ENCODE peak calls at places on chromosome 7, in eight cellular contexts. L is hypothalamus; J is brain microvascular endothelial cell; O is RWPE1; A is activated naive CD4-positive, alpha-beta T cell treated with anti-CD3 and anti-CD28 coated beads for 36 hours; I is activated CD8-positive, alpha-beta T cell treated with anti-CD3 and anti-CD28 coated beads for 36 hours; R is uterus; B is ACHN. V is an unnamed sample.

GRCh38 chr7:119982884-119983283 is 290.1 kb upstream of the KCND2 start:
- DNase-seq in R (no peak), I (no peak), O (no peak), B (no peak), A (no peak), J (no peak), L (no peak), V (no peak)

GRCh38 chr7:1767524-1767923 is 97.4 kb downstream of the ELFN1 start:
- DNase-seq in I (no peak), J (no peak), L (no peak), O (no peak), A (no peak), R (no peak), B (no peak), V (no peak)

GRCh38 chr7:36283711-36284130 is 105.9 kb upstream of the ANLN start:
- DNase-seq in J (no peak), A (no peak), I (peak), L (peak), O (no peak), B (no peak), R (no peak), V (peak)

GRCh38 chr7:20033621-20034200 is 183.5 kb downstream of the MACC1 start:
- DNase-seq in O (no peak), B (no peak), I (no peak), A (no peak), L (no peak), R (peak), J (peak), V (no peak)

GRCh38 chr7:93310346-93310745 is 78.2 kb downstream of the VPS50 start:
- DNase-seq in O (no peak), A (no peak), J (no peak), I (no peak), B (no peak), L (no peak), R (no peak), V (no peak)

GRCh38 chr7:12350971-12351370 is 52.7 kb downstream of the VWDE start:
- DNase-seq in A (no peak), B (no peak), R (no peak), O (no peak), L (no peak), J (no peak), I (no peak), V (no peak)

GRCh38 chr7:113197274-113197673 is 78.9 kb upstream of the SMIM30 start:
- DNase-seq in R (no peak), O (no peak), B (peak), A (no peak), L (no peak), J (peak), I (no peak), V (no peak)

GRCh38 chr7:152866791-152867481 is 107.4 kb downstream of the ACTR3B start:
- DNase-seq in O (no peak), L (no peak), B (no peak), I (no peak), J (no peak), R (no peak), A (no peak), V (no peak)

GRCh38 chr7:93178213-93178612 is 30.0 kb upstream of the SAMD9L start:
- DNase-seq in R (no peak), I (no peak), B (peak), A (no peak), L (no peak), J (no peak), O (peak), V (peak)

GRCh38 chr7:99782012-99782953 is 1.7 kb downstream of the CYP3A4 start:
- DNase-seq in B (no peak), I (no peak), J (no peak), O (no peak), L (no peak), R (no peak), A (no peak), V (no peak)

GRCh38 chr7:23915196-23915595 is 205.2 kb downstream of the STK31 start:
- DNase-seq in L (no peak), B (no peak), R (no peak), O (no peak), I (no peak), A (no peak), J (no peak), V (no peak)

GRCh38 chr7:149714910-149715471 is 58.4 kb downstream of the ZNF467 start:
- DNase-seq in O (peak), J (no peak), B (no peak), I (peak), R (no peak), A (peak), L (no peak), V (no peak)

GRCh38 chr7:78039791-78040776 is 241.5 kb downstream of the PHTF2 start:
- DNase-seq in J (no peak), I (peak), B (peak), L (no peak), A (peak), R (peak), O (peak), V (no peak)

GRCh38 chr7:127066974-127067373 is 185.8 kb downstream of the GRM8 start:
- DNase-seq in I (no peak), J (no peak), B (peak), R (no peak), L (no peak), A (no peak), O (no peak), V (peak)

GRCh38 chr7:34497153-34497777 is 160.8 kb upstream of the NPSR1 start:
- DNase-seq in L (no peak), O (peak), A (no peak), I (no peak), B (peak), J (peak), R (no peak), V (no peak)

GRCh38 chr7:100764841-100765240 is 31.4 kb downstream of the ZAN start:
- DNase-seq in B (no peak), J (no peak), R (no peak), A (no peak), I (no peak), O (no peak), L (no peak), V (no peak)

GRCh38 chr7:111730476-111731300 is 168.4 kb upstream of the IMMP2L start:
- DNase-seq in O (no peak), R (no peak), I (peak), L (no peak), B (peak), A (peak), J (no peak), V (peak)

GRCh38 chr7:70706204-70706603 is 425.7 kb upstream of the GALNT17 start:
- DNase-seq in R (no peak), J (no peak), L (no peak), O (no peak), A (no peak), B (no peak), I (no peak), V (no peak)

GRCh38 chr7:131745645-131746248 is 189.3 kb upstream of the PODXL start:
- DNase-seq in J (peak), L (no peak), A (peak), I (peak), O (peak), R (no peak), B (peak), V (peak)

GRCh38 chr7:46710927-46711326 is 789.9 kb upstream of the IGFBP3 start:
- DNase-seq in B (no peak), J (no peak), R (no peak), L (no peak), A (no peak), O (no peak), I (no peak), V (no peak)

GRCh38 chr7:1713502-1714484 is 43.7 kb downstream of the ELFN1 start:
- DNase-seq in O (no peak), J (no peak), I (no peak), R (no peak), L (no peak), A (no peak), B (no peak), V (no peak)

GRCh38 chr7:149670288-149670687 is 103.1 kb downstream of the ZNF467 start:
- DNase-seq in L (no peak), B (peak), J (no peak), A (no peak), I (no peak), O (no peak), R (no peak), V (peak)

GRCh38 chr7:122944682-122945303 is 50.7 kb downstream of the TAS2R16 start:
- DNase-seq in A (no peak), I (no peak), O (no peak), R (no peak), J (no peak), B (no peak), L (no peak), V (no peak)

GRCh38 chr7:50696810-50697582 is 85.7 kb downstream of the GRB10 start:
- DNase-seq in R (no peak), J (no peak), B (peak), I (peak), O (no peak), L (no peak), A (peak), V (no peak)

GRCh38 chr7:43843276-43843675 is 26.0 kb downstream of the MRPS24 start:
- DNase-seq in B (no peak), J (no peak), L (no peak), O (no peak), A (no peak), I (no peak), R (no peak), V (no peak)

GRCh38 chr7:54833021-54833467 is 74.0 kb upstream of the SEC61G start:
- DNase-seq in I (no peak), A (no peak), L (peak), R (no peak), O (no peak), B (peak), J (no peak), V (no peak)

GRCh38 chr7:45985902-45986301 is 64.8 kb upstream of the IGFBP3 start:
- DNase-seq in J (peak), O (peak), B (peak), A (no peak), L (no peak), R (no peak), I (no peak), V (no peak)

GRCh38 chr7:134795231-134795630 is 15.8 kb downstream of the CALD1 start:
- DNase-seq in R (no peak), B (no peak), A (no peak), J (peak), I (no peak), L (no peak), O (no peak), V (no peak)

GRCh38 chr7:6272481-6273323 is at the start of gene CYTH3:
- DNase-seq in O (peak), B (peak), I (peak), L (peak), J (no peak), R (peak), A (peak), V (peak)

GRCh38 chr7:151782598-151783448 is 94.1 kb downstream of the PRKAG2 start:
- DNase-seq in O (peak), I (peak), A (peak), L (peak), R (peak), B (peak), J (peak), V (peak)

GRCh38 chr7:34133356-34133982 is 228.1 kb downstream of the BMPER start:
- DNase-seq in A (no peak), O (peak), I (no peak), R (no peak), B (no peak), J (peak), L (no peak), V (no peak)

GRCh38 chr7:136883046-136883445 is 14.6 kb downstream of the CHRM2 start:
- DNase-seq in B (no peak), J (no peak), I (no peak), A (no peak), L (no peak), R (no peak), O (no peak), V (no peak)

GRCh38 chr7:42097756-42098155 is 139.3 kb downstream of the GLI3 start:
- DNase-seq in J (peak), A (no peak), R (no peak), B (peak), L (no peak), I (no peak), O (peak), V (peak)

GRCh38 chr7:91767820-91768219 is 112.7 kb downstream of the MTERF1 start:
- DNase-seq in L (no peak), I (no peak), R (no peak), A (no peak), B (no peak), O (no peak), J (no peak), V (no peak)

GRCh38 chr7:111363099-111363498 is 199.2 kb downstream of the IMMP2L start:
- DNase-seq in R (no peak), I (no peak), O (no peak), B (peak), J (peak), A (no peak), L (no peak), V (no peak)

GRCh38 chr7:77409739-77410545 is 6.2 kb downstream of the GSAP start:
- DNase-seq in L (no peak), A (no peak), R (no peak), I (no peak), B (peak), J (peak), O (peak), V (peak)

GRCh38 chr7:102973096-102973802 is 60.4 kb downstream of the LRRC17 start:
- DNase-seq in L (no peak), R (no peak), J (peak), A (no peak), B (no peak), O (no peak), I (no peak), V (peak)

V was measured in Kasumi-1.